ENCODE peak calls at places on chromosomes 1 and 21, in seven cellular contexts. I is H9, D is IMR-90, C is trophoblast cell, K is neuronal stem cell, Y is mesendoderm, R is H1. U is an unnamed sample.
A peak's percentile ranks its signal among the peaks of the same experiment; 100 is the strongest.

GRCh38 chr1:205335692-205336091 is 14.1 kb upstream of the NUAK2 start:
- DNase-seq in C (peak; percentile 71), I (peak; percentile 90), D (peak; percentile 62), K (no peak), Y (peak; percentile 91), R (peak; percentile 91), U (peak; percentile 72)

GRCh38 chr1:212618466-212619210 is 10.1 kb downstream of the ATF3 start:
- DNase-seq in R (no peak), I (no peak), C (peak; percentile 47), Y (no peak), D (peak; percentile 80), K (no peak), U (peak; percentile 54)

GRCh38 chr1:62281922-62282555 is 37.2 kb downstream of the KANK4 start:
- DNase-seq in I (no peak), Y (no peak), D (no peak), R (no peak), C (no peak), K (no peak), U (no peak)

GRCh38 chr1:74733616-74734484 is 898 bp downstream of the TYW3 start:
- DNase-seq in R (no peak), Y (peak; percentile 87), K (peak; percentile 54), I (no peak), C (peak; percentile 81), D (peak; percentile 77), U (peak; percentile 72)

GRCh38 chr1:247119600-247120407 is 15.6 kb upstream of the ZNF669 start:
- DNase-seq in C (no peak), K (no peak), Y (no peak), R (no peak), I (peak; percentile 6), D (no peak), U (no peak)

GRCh38 chr1:35120458-35121133 is 41.4 kb downstream of the ZMYM1 start:
- DNase-seq in K (no peak), C (peak; percentile 20), I (peak; percentile 54), D (peak; percentile 2), R (peak; percentile 53), Y (no peak), U (no peak)

GRCh38 chr1:31923905-31924304 is 14.3 kb downstream of the PTP4A2 start:
- DNase-seq in R (no peak), Y (no peak), C (no peak), K (no peak), I (no peak), D (no peak), U (no peak)

GRCh38 chr1:237279629-237280028 is 237.6 kb downstream of the RYR2 start:
- DNase-seq in C (no peak), K (no peak), R (no peak), Y (no peak), D (no peak), I (no peak), U (no peak)

GRCh38 chr1:228937851-228938247 is 202.6 kb downstream of the RHOU start:
- DNase-seq in I (no peak), D (no peak), Y (peak; percentile 64), C (peak; percentile 63), K (no peak), R (no peak), U (no peak)

GRCh38 chr1:38005195-38006007 is at the start of gene FHL3:
- DNase-seq in C (peak; percentile 57), Y (peak; percentile 89), K (peak; percentile 64), R (peak; percentile 80), D (peak; percentile 33), I (peak; percentile 89), U (peak; percentile 42)

DNA sequence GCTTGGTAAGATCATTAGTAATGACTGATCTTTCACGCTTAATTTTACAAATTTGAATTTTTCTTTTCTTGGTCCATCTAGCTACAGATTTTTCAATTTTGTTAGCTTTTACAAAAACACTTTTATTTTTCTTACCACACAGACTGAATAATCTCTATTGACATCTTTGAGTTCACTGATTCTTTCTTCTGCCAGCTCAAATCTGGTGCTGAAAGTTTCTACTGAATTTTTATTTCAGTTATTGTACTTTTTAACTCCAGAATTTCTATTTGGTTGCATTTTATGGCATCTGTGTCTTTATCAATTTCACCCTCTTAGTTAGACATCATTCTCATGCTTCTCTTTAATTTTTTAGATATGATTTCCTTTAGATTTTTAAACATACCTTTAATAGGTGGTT is 584.7 kb downstream of the LMO4 start:
- DNase-seq in K (no peak), R (no peak), Y (no peak), C (no peak), D (no peak), I (no peak), U (no peak)
- H4K8ac ChIP-seq in K (no peak overlapping the region), R (no peak overlapping the region), Y (no peak overlapping the region), C (no peak overlapping the region), D (no peak overlapping the region), I (no peak overlapping the region), U (no peak overlapping the region)

GRCh38 chr1:226709942-226710341 is 29.1 kb downstream of the ITPKB start:
- DNase-seq in R (no peak), C (no peak), Y (no peak), I (no peak), K (no peak), D (no peak), U (no peak)
- H4K8ac ChIP-seq in R (no peak overlapping the region), C (no peak overlapping the region), Y (no peak overlapping the region), I (no peak overlapping the region), K (no peak overlapping the region), D (no peak overlapping the region), U (no peak overlapping the region)

GRCh38 chr21:36464590-36464989 is 15.3 kb downstream of the CLDN14 start:
- DNase-seq in C (no peak), D (no peak), K (no peak), Y (no peak), R (no peak), I (no peak), U (no peak)
- H4K8ac ChIP-seq in C (no peak overlapping the region), D (no peak overlapping the region), K (no peak overlapping the region), Y (no peak overlapping the region), R (no peak overlapping the region), I (no peak overlapping the region), U (no peak overlapping the region)

GRCh38 chr1:89927478-89927877 is 67.4 kb upstream of the ZNF326 start:
- DNase-seq in R (no peak), I (no peak), K (no peak), C (peak; percentile 75), Y (no peak), D (no peak), U (no peak)
- H4K8ac ChIP-seq in R (no peak overlapping the region), I (no peak overlapping the region), K (no peak overlapping the region), C (no peak overlapping the region), Y (no peak overlapping the region), D (no peak overlapping the region), U (no peak overlapping the region)

GRCh38 chr1:155293086-155293749 is 8.0 kb downstream of the PKLR start:
- DNase-seq in C (no peak), I (no peak), K (no peak), Y (no peak), R (no peak), D (no peak), U (no peak)
- H4K8ac ChIP-seq in C (no peak overlapping the region), I (no peak overlapping the region), K (no peak overlapping the region), Y (no peak overlapping the region), R (no peak overlapping the region), D (no peak overlapping the region), U (no peak overlapping the region)

GRCh38 chr21:35370671-35371070 is 321.6 kb upstream of the RUNX1 start:
- DNase-seq in C (no peak), K (no peak), Y (no peak), I (no peak), R (no peak), D (no peak), U (no peak)
- H4K8ac ChIP-seq in C (no peak overlapping the region), K (no peak overlapping the region), Y (no peak overlapping the region), I (no peak overlapping the region), R (no peak overlapping the region), D (no peak overlapping the region), U (no peak overlapping the region)

DNA sequence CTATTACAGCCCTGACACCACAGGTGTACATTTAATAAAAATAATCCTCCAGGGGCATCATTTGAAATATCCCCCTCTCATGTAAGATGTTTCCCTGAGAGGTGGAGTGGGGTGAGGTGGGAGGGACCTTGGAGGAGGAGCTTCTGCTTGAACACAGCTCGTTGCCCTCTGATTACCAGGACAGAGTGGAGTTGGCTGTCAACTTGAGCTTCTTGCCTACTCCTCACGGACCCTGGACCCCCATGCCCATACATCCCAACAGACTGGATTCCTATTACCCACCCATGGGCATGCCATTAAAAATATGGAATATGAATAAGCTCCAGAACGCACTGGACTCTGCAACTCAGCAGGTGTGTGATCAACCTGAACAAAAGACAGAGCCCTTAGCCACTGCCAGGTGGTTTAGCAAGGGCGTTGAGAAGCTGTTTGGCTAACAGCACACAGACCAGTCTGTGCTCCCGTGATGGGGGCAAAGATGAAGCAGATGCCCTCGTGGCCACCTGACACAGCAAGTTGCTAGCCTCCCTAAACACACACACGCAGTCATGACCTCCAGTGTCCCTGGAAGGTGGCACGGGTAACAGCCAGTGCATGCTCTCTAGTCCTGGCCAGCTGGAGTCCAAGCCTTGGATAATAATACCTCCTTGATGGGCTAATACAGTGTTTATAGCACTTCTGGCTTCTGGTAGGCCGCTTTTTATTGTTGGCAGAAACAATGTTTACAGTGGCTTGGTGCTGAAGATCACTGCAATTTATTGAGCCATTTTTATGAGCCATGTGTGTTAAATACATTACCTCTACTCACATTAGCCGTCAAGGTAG is 155.0 kb downstream of the TOMM20 start:
- DNase-seq in Y (no peak), I (no peak), D (no peak), K (no peak), R (no peak), C (no peak), U (no peak)
- H4K8ac ChIP-seq in Y (no peak overlapping the region), I (no peak overlapping the region), D (no peak overlapping the region), K (no peak overlapping the region), R (no peak overlapping the region), C (peak overlapping the region; percentile 5), U (peak overlapping the region; percentile 86)

GRCh38 chr1:48123647-48124046 is 98.9 kb upstream of the SLC5A9 start:
- DNase-seq in D (no peak), K (no peak), R (no peak), C (no peak), I (no peak), Y (peak; percentile 22), U (no peak)
- H4K8ac ChIP-seq in D (no peak overlapping the region), K (no peak overlapping the region), R (no peak overlapping the region), C (no peak overlapping the region), I (no peak overlapping the region), Y (no peak overlapping the region), U (no peak overlapping the region)